ENCODE peak calls at places on chromosomes 4 and X, in five cellular contexts. D is HCT116, V is HepG2, M is K562, B is neural progenitor cell. W is an unnamed sample.

GRCh38 chrX:30586516-30586915 is 8.9 kb upstream of the TASL start:
- DNase-seq in D (no peak), V (no peak), M (no peak), B (no peak), W (no peak)

GRCh38 chr4:37767546-37767945 is 58.9 kb upstream of the PGM2 start:
- DNase-seq in D (no peak), V (peak; percentile 18), M (no peak), B (no peak), W (no peak)

GRCh38 chr4:160498211-160498610 is 1395.3 kb downstream of the RAPGEF2 start:
- DNase-seq in D (no peak), V (no peak), M (no peak), B (no peak), W (no peak)

GRCh38 chr4:151666501-151666900 is 94.3 kb downstream of the GATB start:
- DNase-seq in D (no peak), V (no peak), M (no peak), B (no peak), W (no peak)

GRCh38 chrX:151019837-151020236 is 36.7 kb downstream of the HMGB3 start:
- DNase-seq in D (no peak), V (no peak), M (no peak), B (no peak), W (no peak)

GRCh38 chr4:138049350-138049749 is 192.8 kb downstream of the SLC7A11 start:
- DNase-seq in D (peak; percentile 37), V (no peak), M (no peak), B (no peak), W (no peak)

GRCh38 chr4:128660361-128660964 is 149.0 kb upstream of the JADE1 start:
- DNase-seq in D (no peak), V (no peak), M (no peak), B (no peak), W (no peak)

GRCh38 chr4:185304541-185304940 is 91.2 kb downstream of the LRP2BP start:
- DNase-seq in D (no peak), V (no peak), M (no peak), B (no peak), W (no peak)

GRCh38 chr4:186724048-186724860 is 598 bp upstream of the FAT1 start:
- DNase-seq in D (no peak), V (no peak), M (peak; percentile 53), B (peak; percentile 75), W (peak; percentile 54)

GRCh38 chr4:37160653-37161052 is 83.9 kb upstream of the NWD2 start:
- DNase-seq in D (no peak), V (no peak), M (no peak), B (no peak), W (no peak)

GRCh38 chr4:17094209-17094608 is 195.8 kb upstream of the LDB2 start:
- DNase-seq in D (no peak), V (no peak), M (no peak), B (no peak), W (no peak)

GRCh38 chr4:153655928-153656327 is 28.2 kb upstream of the TLR2 start:
- DNase-seq in D (no peak), V (no peak), M (no peak), B (no peak), W (no peak)

GRCh38 chr4:101256222-101256621 is 91.1 kb downstream of the PPP3CA start:
- DNase-seq in D (no peak), V (peak; percentile 11), M (no peak), B (no peak), W (no peak)

GRCh38 chrX:107146670-107147069 is 28.0 kb upstream of the RBM41 start:
- DNase-seq in D (no peak), V (no peak), M (no peak), B (no peak), W (no peak)

GRCh38 chrX:117429511-117429910 is 687.1 kb downstream of the KLHL13 start:
- DNase-seq in D (no peak), V (no peak), M (no peak), B (no peak), W (no peak)

GRCh38 chr4:118757761-118758213 is 72.6 kb downstream of the METTL14 start:
- DNase-seq in D (no peak), V (peak; percentile 29), M (no peak), B (no peak), W (no peak)

GRCh38 chr4:107183155-107183774 is 147.2 kb upstream of the DKK2 start:
- DNase-seq in D (peak; percentile 55), V (peak; percentile 67), M (peak; percentile 27), B (peak; percentile 72), W (peak; percentile 67)

GRCh38 chr4:38673109-38673978 is 9.3 kb downstream of the KLF3 start:
- DNase-seq in D (peak; percentile 56), V (peak; percentile 95), M (peak; percentile 89), B (no peak), W (no peak)

GRCh38 chrX:81120936-81121351 is 80.8 kb downstream of the HMGN5 start:
- DNase-seq in D (no peak), V (peak; percentile 18), M (peak; percentile 17), B (peak; percentile 78), W (peak; percentile 78)

GRCh38 chr4:77044458-77045124 is 31.2 kb downstream of the CCNI start:
- DNase-seq in D (no peak), V (peak; percentile 9), M (peak; percentile 16), B (peak; percentile 28), W (peak; percentile 61)

GRCh38 chr4:141109983-141110382 is 23.3 kb downstream of the RNF150 start:
- DNase-seq in D (no peak), V (no peak), M (no peak), B (peak; percentile 10), W (no peak)

GRCh38 chr4:184293552-184293951 is 75.9 kb upstream of the ENPP6 start:
- DNase-seq in D (no peak), V (peak; percentile 46), M (no peak), B (no peak), W (no peak)

GRCh38 chr4:140296335-140296753 is 77.1 kb upstream of the SCOC start:
- DNase-seq in D (peak; percentile 27), V (peak; percentile 6), M (no peak), B (no peak), W (no peak)

GRCh38 chr4:55575513-55575912 is 16.5 kb downstream of the PDCL2 start:
- DNase-seq in D (no peak), V (no peak), M (no peak), B (no peak), W (no peak)

GRCh38 chr4:184617611-184618196 is 31.5 kb downstream of the CASP3 start:
- DNase-seq in D (no peak), V (no peak), M (peak; percentile 17), B (no peak), W (no peak)

DNA sequence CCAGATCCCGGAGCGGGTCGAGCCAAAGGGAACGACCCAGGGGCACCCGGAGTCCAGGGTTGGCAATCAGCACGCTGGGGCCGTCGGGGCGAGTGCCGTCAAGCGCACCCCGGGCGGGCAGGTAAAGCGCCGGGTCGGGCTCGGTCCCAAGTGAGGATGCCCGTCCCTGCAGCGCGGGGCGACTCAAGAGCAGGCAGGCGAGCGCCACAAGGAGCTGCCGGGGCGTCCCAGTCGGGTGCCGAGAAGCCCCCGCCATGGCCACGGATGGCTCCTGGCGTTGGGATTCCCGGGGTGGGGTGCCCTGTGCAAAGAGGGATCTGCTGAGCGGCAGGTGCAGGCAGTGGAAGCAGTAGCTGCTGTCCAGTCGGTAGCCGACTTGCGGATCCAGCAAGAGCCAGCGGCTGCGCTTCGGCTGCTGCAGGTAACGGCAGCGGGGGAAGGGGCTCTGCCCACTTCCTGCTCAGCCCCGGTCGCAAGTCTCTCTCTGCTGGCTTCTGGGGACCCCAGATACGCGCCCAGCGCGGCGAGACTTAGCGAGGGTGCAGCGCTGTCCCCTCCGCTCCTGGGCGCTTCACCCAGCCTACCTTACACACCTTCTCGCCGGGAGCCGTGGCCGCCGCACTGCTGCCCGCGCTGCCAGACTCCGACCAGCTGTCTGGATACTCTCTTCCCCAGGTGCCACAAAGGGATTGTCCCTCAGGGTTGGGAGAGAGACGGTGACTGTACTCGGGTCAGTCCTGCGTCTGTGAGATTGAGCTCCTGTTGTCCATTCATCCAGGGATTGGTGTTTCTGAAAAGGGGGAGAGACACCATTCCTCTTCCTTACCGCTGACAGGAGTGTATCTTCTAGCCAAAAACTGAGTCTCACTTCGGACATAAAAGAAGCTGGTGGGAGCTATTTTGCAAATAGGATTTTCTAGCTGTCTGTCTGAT is at the start of gene FREM3:
- DNase-seq in D (no peak), V (no peak), M (no peak), B (peak; percentile 55), W (no peak)
- TF ChIP-seq EZH2 in D (no peak), V (peak; percentile 75), M (no peak), B (peak; percentile 93), W (no peak)

GRCh38 chr4:8871417-8872401 is at the start of gene HMX1:
- DNase-seq in D (no peak), V (no peak), M (no peak), B (peak; percentile 88), W (no peak)

GRCh38 chr4:8872402-8873291 is 1.0 kb upstream of the HMX1 start:
- DNase-seq in D (no peak), V (no peak), M (no peak), B (peak; percentile 39), W (no peak)

GRCh38 chr4:8869879-8870646 is 1.6 kb downstream of the HMX1 start:
- DNase-seq in D (no peak), V (no peak), M (no peak), B (peak; percentile 2), W (no peak)

GRCh38 chr4:8869002-8869878 is 2.4 kb downstream of the HMX1 start:
- DNase-seq in D (no peak), V (no peak), M (no peak), B (no peak), W (no peak)

GRCh38 chr4:8870647-8871416 is 807 bp downstream of the HMX1 start:
- DNase-seq in D (no peak), V (no peak), M (no peak), B (peak; percentile 2), W (no peak)
- TF ChIP-seq EZH2 in D (no peak), V (no peak), M (no peak), B (peak; percentile 95), W (no peak)

DNA sequence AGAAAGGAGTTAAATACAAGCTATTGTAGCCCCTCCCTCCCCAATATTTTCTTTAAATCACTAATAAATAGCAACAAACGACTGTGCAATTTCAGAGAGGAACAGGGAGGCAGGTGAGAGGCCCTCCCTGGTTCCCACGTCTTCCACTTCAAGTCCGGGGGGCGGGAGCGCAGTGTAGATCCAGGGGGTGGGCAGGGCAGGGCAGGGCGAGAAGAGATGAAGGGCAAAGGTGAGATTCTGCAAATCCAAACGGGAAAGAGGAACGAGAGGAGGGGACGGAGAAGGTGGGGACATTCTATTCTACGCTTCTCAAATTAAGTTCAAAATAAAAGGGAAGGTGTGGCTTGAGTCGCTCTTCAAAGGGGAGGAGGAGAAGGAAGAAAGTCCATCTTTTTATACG is 6.8 kb downstream of the NKX6-1 start:
- DNase-seq in D (no peak), V (no peak), M (no peak), B (no peak), W (no peak)
- TF ChIP-seq EZH2 in D (no peak), V (no peak), M (no peak), B (no peak), W (no peak)

GRCh38 chr4:178273168-178273567 is 830.9 kb upstream of the AGA start:
- DNase-seq in D (no peak), V (no peak), M (no peak), B (no peak), W (no peak)

GRCh38 chr4:178275671-178276360 is 833.6 kb upstream of the AGA start:
- DNase-seq in D (no peak), V (no peak), M (no peak), B (peak; percentile 29), W (no peak)

GRCh38 chr4:178271386-178271785 is 829.1 kb upstream of the AGA start:
- DNase-seq in D (no peak), V (no peak), M (no peak), B (no peak), W (no peak)
- TF ChIP-seq EZH2 in D (no peak), V (no peak), M (no peak), B (no peak), W (no peak)

GRCh38 chrX:137574102-137574783 is 8.3 kb downstream of the ZIC3 start:
- DNase-seq in D (no peak), V (no peak), M (no peak), B (peak; percentile 81), W (no peak)
- TF ChIP-seq EZH2 in D (no peak), V (no peak), M (no peak), B (no peak), W (no peak)

W was measured in MM.1S.